ENCODE peak calls at places on chromosomes 12 and 14, in four cellular contexts. Y, L, B and P are unnamed samples.
A peak's percentile ranks its signal among the peaks of the same experiment; 100 is the strongest.

GRCh38 chr12:24661657-24662096 is 287.2 kb downstream of the BCAT1 start:
- DNase-seq in L (no peak), Y (no peak), B (peak; percentile 41), P (no peak)

GRCh38 chr12:5260086-5260485 is 171.8 kb upstream of the NTF3 start:
- DNase-seq in L (no peak), Y (no peak), B (no peak), P (no peak)

GRCh38 chr14:54676822-54677708 is 110.1 kb downstream of the SAMD4A start:
- DNase-seq in Y (no peak), L (peak; percentile 28), B (no peak), P (peak; percentile 73)

GRCh38 chr12:92143280-92143679 is 2.4 kb downstream of the BTG1 start:
- DNase-seq in B (no peak), Y (no peak), L (no peak), P (no peak)

GRCh38 chr12:116773276-116773731 is 35.2 kb downstream of the RNFT2 start:
- DNase-seq in B (peak; percentile 15), Y (no peak), L (peak; percentile 31), P (peak; percentile 55)

GRCh38 chr14:91872517-91873470 is 5.5 kb upstream of the TC2N start:
- DNase-seq in B (no peak), L (no peak), Y (no peak), P (no peak)

GRCh38 chr12:62673027-62673815 is 206.6 kb downstream of the MON2 start:
- DNase-seq in L (no peak), Y (no peak), B (no peak), P (no peak)

GRCh38 chr14:88299865-88300264 is 23.2 kb downstream of the KCNK10 start:
- DNase-seq in Y (no peak), B (peak; percentile 4), L (no peak), P (no peak)

GRCh38 chr14:68471029-68471963 is 321.6 kb downstream of the ZFP36L1 start:
- DNase-seq in Y (no peak), B (no peak), L (peak; percentile 43), P (peak; percentile 76)

GRCh38 chr14:55585854-55586253 is 5.8 kb downstream of the KTN1 start:
- DNase-seq in Y (no peak), B (no peak), L (no peak), P (no peak)

GRCh38 chr14:59160492-59160891 is 28.0 kb upstream of the DAAM1 start:
- DNase-seq in B (no peak), L (no peak), Y (no peak), P (no peak)

GRCh38 chr14:99609245-99610117 is 5.5 kb upstream of the CCDC85C start:
- DNase-seq in Y (no peak), B (no peak), L (no peak), P (no peak)

GRCh38 chr12:120901818-120902217 is 2.3 kb downstream of the SPPL3 start:
- DNase-seq in Y (no peak), L (no peak), B (no peak), P (no peak)

GRCh38 chr12:50088577-50089335 is 3.6 kb downstream of the SMARCD1 start:
- DNase-seq in L (peak; percentile 57), B (peak; percentile 80), Y (peak; percentile 44), P (no peak)

GRCh38 chr12:45305904-45306303 is 90.0 kb downstream of the ANO6 start:
- DNase-seq in Y (no peak), B (no peak), L (no peak), P (no peak)

GRCh38 chr12:10113085-10113484 is 14.3 kb upstream of the CLEC1A start:
- DNase-seq in B (no peak), Y (no peak), L (no peak), P (no peak)

GRCh38 chr12:81492131-81492720 is 266.9 kb downstream of the PPFIA2 start:
- DNase-seq in B (no peak), L (no peak), Y (no peak), P (no peak)

GRCh38 chr12:12810507-12811143 is 2.5 kb upstream of the DDX47 start:
- DNase-seq in L (no peak), Y (no peak), B (no peak), P (no peak)

GRCh38 chr12:54033106-54033979 is 493 bp downstream of the HOXC5 start:
- DNase-seq in L (no peak), Y (no peak), B (no peak), P (no peak)

GRCh38 chr14:29007990-29008389 is 241.4 kb downstream of the FOXG1 start:
- DNase-seq in Y (no peak), B (no peak), L (no peak), P (no peak)

GRCh38 chr14:72590577-72590976 is 303.3 kb downstream of the DPF3 start:
- DNase-seq in B (no peak), L (no peak), Y (no peak), P (no peak)

GRCh38 chr12:132292328-132293319 is 36.8 kb downstream of the GALNT9 start:
- DNase-seq in B (no peak), Y (no peak), L (no peak), P (no peak)

GRCh38 chr12:109600481-109600880 is 26.9 kb downstream of the MVK start:
- DNase-seq in B (no peak), L (no peak), Y (no peak), P (no peak)

GRCh38 chr12:67344979-67345710 is 76.0 kb downstream of the CAND1 start:
- DNase-seq in L (no peak), B (no peak), Y (no peak), P (no peak)

GRCh38 chr12:20432290-20432689 is 64.0 kb downstream of the PDE3A start:
- DNase-seq in B (no peak), Y (no peak), L (no peak), P (no peak)

GRCh38 chr12:131675126-131676080 is 35.5 kb upstream of the SFSWAP start:
- DNase-seq in Y (no peak), L (no peak), B (no peak), P (peak; percentile 30)

GRCh38 chr12:42865282-42865681 is 275.7 kb upstream of the PRICKLE1 start:
- DNase-seq in L (no peak), B (no peak), Y (no peak), P (no peak)

GRCh38 chr14:33323979-33324378 is 385.3 kb downstream of the NPAS3 start:
- DNase-seq in L (no peak), Y (no peak), B (no peak), P (no peak)

GRCh38 chr12:124422570-124423523 is 128.0 kb downstream of the RFLNA start:
- DNase-seq in B (no peak), L (no peak), Y (no peak), P (no peak)

GRCh38 chr14:78933948-78934524 is 763.9 kb downstream of the NRXN3 start:
- DNase-seq in L (no peak), B (peak; percentile 11), Y (no peak), P (no peak)

GRCh38 chr12:120762093-120762492 is 36.5 kb downstream of the ACADS start:
- DNase-seq in Y (no peak), L (no peak), B (no peak), P (no peak)